ENCODE peak calls at places on chromosomes 3 and 15, in four cellular contexts. K is HL-60, Q is Calu3, J is mucosa of descending colon. V is an unnamed sample.

GRCh38 chr3:46619845-46620778 is 7.8 kb downstream of the FAM240A start:
- DNase-seq in K (no peak), Q (peak), J (no peak), V (no peak)

GRCh38 chr3:89179355-89179997 is 72.1 kb downstream of the EPHA3 start:
- DNase-seq in K (no peak), Q (no peak), J (no peak), V (no peak)

GRCh38 chr15:95935852-95936251 is 394.6 kb upstream of the NR2F2 start:
- DNase-seq in K (no peak), Q (no peak), J (no peak), V (no peak)

GRCh38 chr3:52461874-52462273 is 6.5 kb downstream of the NISCH start:
- DNase-seq in K (no peak), Q (no peak), J (no peak), V (no peak)

GRCh38 chr15:99487337-99487730 is 78.5 kb upstream of the MEF2A start:
- DNase-seq in K (no peak), Q (no peak), J (no peak), V (no peak)

GRCh38 chr3:187828571-187829452 is 83.5 kb upstream of the BCL6 start:
- DNase-seq in K (no peak), Q (no peak), J (no peak), V (no peak)

GRCh38 chr15:79185199-79185598 is 94.6 kb upstream of the RASGRF1 start:
- DNase-seq in K (no peak), Q (peak), J (no peak), V (no peak)

GRCh38 chr3:157499342-157499963 is 3.8 kb downstream of the VEPH1 start:
- DNase-seq in K (no peak), Q (peak), J (peak), V (no peak)

GRCh38 chr15:25860885-25861866 is 2.0 kb downstream of the ATP10A start:
- DNase-seq in K (no peak), Q (no peak), J (no peak), V (no peak)

GRCh38 chr3:123733805-123734526 is 149.1 kb upstream of the HACD2 start:
- DNase-seq in K (no peak), Q (no peak), J (no peak), V (no peak)

GRCh38 chr3:149783576-149783975 is 8.8 kb downstream of the ANKUB1 start:
- DNase-seq in K (no peak), Q (no peak), J (no peak), V (no peak)

GRCh38 chr3:100517276-100517675 is 24.9 kb downstream of the TMEM45A start:
- DNase-seq in K (no peak), Q (no peak), J (no peak), V (no peak)

GRCh38 chr3:48847053-48847585 is 555 bp downstream of the PRKAR2A start:
- DNase-seq in K (peak), Q (peak), J (peak), V (peak)

GRCh38 chr3:49930922-49931321 is 1.3 kb upstream of the MON1A start:
- DNase-seq in K (no peak), Q (peak), J (no peak), V (no peak)

GRCh38 chr3:29605845-29606244 is 325.0 kb downstream of the RBMS3 start:
- DNase-seq in K (no peak), Q (no peak), J (no peak), V (no peak)

GRCh38 chr15:71296032-71296686 is 180.9 kb downstream of the THSD4 start:
- DNase-seq in K (no peak), Q (peak), J (peak), V (no peak)

GRCh38 chr3:69353492-69353891 is 32.4 kb downstream of the FRMD4B start:
- DNase-seq in K (peak), Q (no peak), J (no peak), V (no peak)

GRCh38 chr3:134370611-134371451 is 3.4 kb downstream of the AMOTL2 start:
- DNase-seq in K (no peak), Q (no peak), J (no peak), V (no peak)

GRCh38 chr15:85006201-85006600 is 24.5 kb downstream of the PDE8A start:
- DNase-seq in K (no peak), Q (no peak), J (no peak), V (no peak)

GRCh38 chr3:5001805-5002173 is 22.6 kb downstream of the BHLHE40 start:
- DNase-seq in K (no peak), Q (no peak), J (no peak), V (no peak)

GRCh38 chr15:90460142-90460824 is 69.4 kb upstream of the CRTC3 start:
- DNase-seq in K (no peak), Q (no peak), J (no peak), V (no peak)

GRCh38 chr15:90465140-90465929 is 64.4 kb upstream of the CRTC3 start:
- DNase-seq in K (no peak), Q (no peak), J (no peak), V (no peak)

GRCh38 chr15:90465930-90466567 is 63.7 kb upstream of the CRTC3 start:
- DNase-seq in K (no peak), Q (no peak), J (no peak), V (no peak)

GRCh38 chr15:90459368-90459767 is 70.4 kb upstream of the CRTC3 start:
- DNase-seq in K (no peak), Q (no peak), J (no peak), V (no peak)

DNA sequence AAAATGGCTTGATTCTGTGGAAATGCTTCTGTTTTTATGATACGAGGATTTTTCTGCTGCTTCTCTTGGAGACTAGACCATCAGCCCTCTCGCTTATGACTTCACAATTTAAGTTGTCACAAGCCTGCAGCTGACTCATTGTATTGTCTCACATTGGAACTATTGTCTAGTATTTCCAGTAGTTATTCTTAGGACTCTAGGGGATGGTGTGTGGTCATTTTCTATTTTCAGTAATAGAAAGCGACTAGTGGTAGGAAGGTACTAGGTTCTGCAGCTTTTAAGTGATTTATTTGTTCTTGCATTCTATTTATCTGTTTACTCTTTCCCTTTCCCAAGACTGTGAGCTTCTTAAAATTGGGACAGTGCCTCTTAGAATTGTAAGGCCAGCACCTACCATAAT is 66.3 kb upstream of the CRTC3 start:
- DNase-seq in K (no peak), Q (no peak), J (no peak), V (no peak)
- TF ChIP-seq CTCF in K (no peak), Q (no peak), J (no peak), V (no peak)

GRCh38 chr3:191338177-191338488 is 7.8 kb upstream of the UTS2B start:
- DNase-seq in K (no peak), Q (no peak), J (no peak), V (no peak)

GRCh38 chr3:191339313-191339917 is 9.1 kb upstream of the UTS2B start:
- DNase-seq in K (no peak), Q (no peak), J (no peak), V (no peak)

GRCh38 chr3:191333481-191333880 is 3.2 kb upstream of the UTS2B start:
- DNase-seq in K (no peak), Q (no peak), J (no peak), V (no peak)

GRCh38 chr3:191334359-191334893 is 4.1 kb upstream of the UTS2B start:
- DNase-seq in K (no peak), Q (no peak), J (no peak), V (no peak)

GRCh38 chr3:191336833-191337232 is 6.5 kb upstream of the UTS2B start:
- DNase-seq in K (no peak), Q (no peak), J (no peak), V (no peak)
- TF ChIP-seq CTCF in K (no peak), Q (no peak), J (no peak), V (no peak)

DNA sequence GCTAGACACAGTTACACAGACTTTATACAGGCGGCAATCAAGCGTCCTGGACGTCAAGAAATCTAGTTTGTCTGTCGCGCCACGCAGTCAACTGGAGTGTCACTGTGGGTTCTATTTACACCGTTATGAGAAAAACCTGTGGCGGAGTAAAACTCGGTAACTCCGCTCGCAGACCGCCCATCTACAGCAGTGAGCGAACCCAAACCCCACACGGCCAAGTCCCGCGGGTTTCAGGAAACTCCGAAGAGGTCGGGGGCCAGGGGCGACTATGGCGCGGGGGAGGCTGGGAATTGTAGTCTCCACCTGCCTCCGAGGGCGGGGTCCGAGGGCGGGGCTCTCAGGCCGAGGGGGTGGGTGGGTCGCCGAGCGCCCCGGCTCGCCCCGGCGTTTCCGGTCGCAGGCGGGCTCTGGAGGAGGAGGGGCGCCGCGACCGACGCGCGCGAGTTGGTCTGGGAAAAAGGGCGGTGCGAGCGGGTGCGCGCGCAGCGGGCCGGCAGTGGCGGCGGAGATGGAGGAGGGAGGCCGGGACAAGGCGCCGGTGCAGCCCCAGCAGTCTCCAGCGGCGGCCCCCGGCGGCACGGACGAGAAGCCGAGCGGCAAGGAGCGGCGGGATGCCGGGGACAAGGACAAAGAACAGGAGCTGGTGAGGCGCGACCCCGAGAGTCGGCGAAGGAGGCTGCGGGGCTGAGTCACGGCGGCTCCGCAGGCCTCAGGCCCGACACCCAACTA is at the start of gene PSMD2:
- DNase-seq in K (peak), Q (peak), J (peak), V (peak)
- TF ChIP-seq CTCF in K (no peak), Q (no peak), J (no peak), V (no peak)

DNA sequence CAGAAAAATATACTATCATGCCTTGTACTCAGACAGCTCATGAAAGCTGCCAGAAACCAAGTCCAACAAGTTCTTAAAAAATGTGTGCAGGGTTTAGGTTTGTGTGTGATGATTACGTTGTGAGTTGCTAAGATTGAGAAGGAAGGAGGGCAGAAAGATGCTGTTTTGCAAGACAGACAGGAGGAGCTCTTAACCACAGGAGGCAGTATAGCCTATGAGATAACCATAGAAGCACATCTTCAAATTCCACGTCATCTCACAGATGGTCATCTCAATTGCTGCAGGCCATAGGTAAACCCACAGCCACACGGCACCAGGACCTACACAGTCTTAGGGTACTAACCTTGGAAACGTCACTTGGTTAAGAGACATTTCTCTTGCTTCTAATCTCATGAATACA is 192.0 kb downstream of the STT3B start:
- DNase-seq in K (no peak), Q (no peak), J (no peak), V (no peak)
- TF ChIP-seq CTCF in K (peak), Q (no peak), J (no peak), V (peak)

DNA sequence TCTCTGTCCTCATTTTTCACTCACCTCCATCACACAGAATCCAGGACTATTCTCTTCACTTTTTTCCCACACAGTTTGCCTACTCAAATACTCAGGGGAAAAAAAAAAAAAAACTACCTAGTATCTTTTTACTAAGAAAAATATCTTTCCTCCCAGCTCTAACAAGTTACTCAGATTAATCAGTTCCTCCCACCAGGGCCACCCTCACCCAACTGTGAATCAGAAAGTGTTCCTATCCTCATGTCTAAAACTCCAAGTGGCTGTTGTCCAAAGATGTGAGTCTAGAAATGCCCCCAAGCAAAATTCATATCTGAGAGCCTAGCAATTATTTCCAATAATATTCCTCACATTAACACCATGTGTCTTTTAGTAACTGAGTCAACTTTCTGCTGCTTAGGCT is 268.0 kb downstream of the ERC2 start:
- DNase-seq in K (no peak), Q (no peak), J (no peak), V (no peak)
- TF ChIP-seq CTCF in K (no peak), Q (no peak), J (no peak), V (no peak)

DNA sequence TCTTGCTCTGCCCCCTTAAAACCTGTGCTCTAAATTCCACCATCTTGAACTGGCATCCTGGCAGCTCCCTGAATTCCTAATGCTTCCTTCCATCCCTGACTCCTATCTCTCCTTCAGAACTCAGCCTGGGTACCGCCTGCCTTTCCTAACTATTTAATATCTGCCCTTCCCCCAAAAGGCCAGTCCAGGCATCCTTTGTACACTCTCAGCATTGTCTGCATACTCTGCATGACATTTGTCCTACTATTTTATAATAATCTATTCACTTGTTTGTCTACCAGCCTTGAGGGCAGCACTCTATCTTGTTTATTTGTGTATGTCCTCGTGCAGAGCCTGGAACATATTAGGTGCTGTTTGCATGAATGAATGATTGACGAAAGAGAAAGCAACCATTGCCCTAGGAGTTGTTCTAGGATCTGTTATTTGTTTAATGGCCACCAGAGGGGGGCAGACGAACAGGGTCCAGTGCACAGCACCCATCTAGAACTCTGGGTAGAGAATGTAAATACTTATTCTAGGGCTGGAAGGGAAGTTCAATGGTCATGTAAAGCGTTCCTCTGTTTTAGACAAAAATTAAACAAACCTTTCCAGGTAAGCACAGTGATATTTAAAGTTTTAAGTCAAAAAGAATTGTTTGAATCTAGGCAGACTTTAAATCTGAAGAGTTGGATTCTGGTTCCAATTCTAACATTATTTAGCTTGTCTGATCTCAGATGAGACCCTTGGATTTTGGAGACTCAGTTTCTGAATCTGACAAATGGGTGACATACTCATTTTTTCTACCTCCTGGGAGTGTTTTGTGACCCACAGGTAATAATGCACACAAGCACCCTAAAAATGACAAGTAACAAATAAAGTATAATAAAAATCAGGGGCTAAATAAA is 125.8 kb upstream of the GALNT15 start:
- DNase-seq in K (peak), Q (peak), J (no peak), V (peak)
- TF ChIP-seq CTCF in K (peak), Q (peak), J (peak), V (peak)

GRCh38 chr3:159818399-159818798 is 170.2 kb upstream of the IL12A start:
- DNase-seq in K (no peak), Q (no peak), J (no peak), V (no peak)
- TF ChIP-seq CTCF in K (no peak), Q (no peak), J (no peak), V (peak)

GRCh38 chr15:38490231-38490630 is 36.3 kb downstream of the FAM98B start:
- DNase-seq in K (no peak), Q (no peak), J (no peak), V (no peak)

DNA sequence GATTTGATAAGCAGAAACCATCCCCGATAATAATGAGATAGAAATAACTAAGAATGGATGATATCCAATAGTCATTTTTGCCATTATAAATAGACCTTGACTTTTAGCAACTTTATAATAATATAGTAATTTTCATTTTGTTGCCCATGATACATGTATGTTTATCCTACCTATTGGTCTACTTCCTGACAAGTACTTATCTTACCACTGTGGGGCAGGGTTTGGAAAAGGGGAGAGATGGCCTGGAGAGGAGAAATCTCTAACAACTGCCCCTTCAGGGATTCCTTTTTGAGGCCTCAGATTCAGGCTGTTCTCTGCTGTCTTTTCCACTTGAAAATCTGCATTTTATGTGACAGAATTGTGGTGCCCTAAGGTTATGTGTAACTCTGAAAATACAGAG is 42.2 kb downstream of the FAM98B start:
- DNase-seq in K (no peak), Q (no peak), J (no peak), V (no peak)
- TF ChIP-seq CTCF in K (no peak), Q (no peak), J (no peak), V (no peak)

GRCh38 chr15:80977627-80978036 is 12.0 kb downstream of the MESD start:
- DNase-seq in K (peak), Q (peak), J (peak), V (peak)
- TF ChIP-seq CTCF in K (no peak), Q (peak), J (peak), V (peak)